ENCODE peak calls at places on chromosomes 7 and 10, in six cellular contexts. One of them, this sample, is unnamed.

GRCh38 chr10:101216631-101217425 is 12.4 kb downstream of the LBX1 start:
- DNase-seq in activated B cell treated with CpG ODN at 0.5 μM for 24 hours: no peak
- DNase-seq in upper lobe of right lung: no peak
- DNase-seq in WTC11: no peak
- DNase-seq in right atrium auricular region: no peak
- DNase-seq in cardiac fibroblast: no peak
- DNase-seq in this sample: no peak

GRCh38 chr10:110643670-110644597 is at the start of gene RBM20:
- DNase-seq in cardiac fibroblast: peak
- DNase-seq in activated B cell treated with CpG ODN at 0.5 μM for 24 hours: peak
- DNase-seq in WTC11: peak
- DNase-seq in upper lobe of right lung: no peak
- DNase-seq in right atrium auricular region: no peak
- DNase-seq in this sample: peak

GRCh38 chr10:118985576-118985975 is 43.9 kb upstream of the NANOS1 start:
- DNase-seq in upper lobe of right lung: no peak
- DNase-seq in right atrium auricular region: no peak
- DNase-seq in cardiac fibroblast: no peak
- DNase-seq in WTC11: no peak
- DNase-seq in activated B cell treated with CpG ODN at 0.5 μM for 24 hours: no peak
- DNase-seq in this sample: no peak

GRCh38 chr7:158422551-158423189 is 165.0 kb downstream of the PTPRN2 start:
- DNase-seq in activated B cell treated with CpG ODN at 0.5 μM for 24 hours: no peak
- DNase-seq in right atrium auricular region: no peak
- DNase-seq in WTC11: no peak
- DNase-seq in cardiac fibroblast: no peak
- DNase-seq in upper lobe of right lung: peak
- DNase-seq in this sample: no peak

GRCh38 chr10:132813560-132814468 is 27.9 kb upstream of the NKX6-2 start:
- DNase-seq in right atrium auricular region: no peak
- DNase-seq in WTC11: no peak
- DNase-seq in cardiac fibroblast: no peak
- DNase-seq in upper lobe of right lung: no peak
- DNase-seq in activated B cell treated with CpG ODN at 0.5 μM for 24 hours: no peak
- DNase-seq in this sample: no peak

GRCh38 chr10:69230128-69230527 is 10.0 kb downstream of the HKDC1 start:
- DNase-seq in right atrium auricular region: no peak
- DNase-seq in cardiac fibroblast: no peak
- DNase-seq in activated B cell treated with CpG ODN at 0.5 μM for 24 hours: no peak
- DNase-seq in WTC11: no peak
- DNase-seq in upper lobe of right lung: no peak
- DNase-seq in this sample: no peak

GRCh38 chr7:141649865-141650499 is 52.0 kb downstream of the DENND11 start:
- DNase-seq in upper lobe of right lung: no peak
- DNase-seq in activated B cell treated with CpG ODN at 0.5 μM for 24 hours: no peak
- DNase-seq in right atrium auricular region: peak
- DNase-seq in WTC11: peak
- DNase-seq in cardiac fibroblast: peak
- DNase-seq in this sample: no peak

GRCh38 chr7:82036146-82036886 is 266.5 kb upstream of the HGF start:
- DNase-seq in activated B cell treated with CpG ODN at 0.5 μM for 24 hours: no peak
- DNase-seq in WTC11: no peak
- DNase-seq in right atrium auricular region: no peak
- DNase-seq in upper lobe of right lung: no peak
- DNase-seq in cardiac fibroblast: peak
- DNase-seq in this sample: no peak

GRCh38 chr7:37311282-37311868 is 137.3 kb downstream of the ELMO1 start:
- DNase-seq in activated B cell treated with CpG ODN at 0.5 μM for 24 hours: no peak
- DNase-seq in WTC11: no peak
- DNase-seq in cardiac fibroblast: peak
- DNase-seq in right atrium auricular region: no peak
- DNase-seq in upper lobe of right lung: no peak
- DNase-seq in this sample: no peak

GRCh38 chr7:134899729-134900128 is 86.6 kb upstream of the AGBL3 start:
- DNase-seq in right atrium auricular region: no peak
- DNase-seq in activated B cell treated with CpG ODN at 0.5 μM for 24 hours: no peak
- DNase-seq in cardiac fibroblast: peak
- DNase-seq in WTC11: no peak
- DNase-seq in upper lobe of right lung: no peak
- DNase-seq in this sample: no peak

GRCh38 chr7:73446716-73447115 is 13.1 kb downstream of the FZD9 start:
- DNase-seq in upper lobe of right lung: no peak
- DNase-seq in activated B cell treated with CpG ODN at 0.5 μM for 24 hours: no peak
- DNase-seq in WTC11: no peak
- DNase-seq in cardiac fibroblast: no peak
- DNase-seq in right atrium auricular region: no peak
- DNase-seq in this sample: no peak

GRCh38 chr10:33942508-33942907 is 608.0 kb upstream of the NRP1 start:
- DNase-seq in upper lobe of right lung: no peak
- DNase-seq in WTC11: no peak
- DNase-seq in activated B cell treated with CpG ODN at 0.5 μM for 24 hours: no peak
- DNase-seq in right atrium auricular region: no peak
- DNase-seq in cardiac fibroblast: no peak
- DNase-seq in this sample: no peak

GRCh38 chr10:75294518-75294865 is 58.7 kb upstream of the COMTD1 start:
- DNase-seq in right atrium auricular region: no peak
- DNase-seq in WTC11: peak
- DNase-seq in upper lobe of right lung: peak
- DNase-seq in cardiac fibroblast: no peak
- DNase-seq in activated B cell treated with CpG ODN at 0.5 μM for 24 hours: no peak
- DNase-seq in this sample: no peak

GRCh38 chr7:129315916-129316315 is 91.1 kb downstream of the AHCYL2 start:
- DNase-seq in cardiac fibroblast: no peak
- DNase-seq in activated B cell treated with CpG ODN at 0.5 μM for 24 hours: no peak
- DNase-seq in upper lobe of right lung: no peak
- DNase-seq in WTC11: no peak
- DNase-seq in right atrium auricular region: no peak
- DNase-seq in this sample: no peak

GRCh38 chr7:70477051-70478010 is 654.6 kb upstream of the GALNT17 start:
- DNase-seq in upper lobe of right lung: no peak
- DNase-seq in cardiac fibroblast: no peak
- DNase-seq in WTC11: no peak
- DNase-seq in right atrium auricular region: no peak
- DNase-seq in activated B cell treated with CpG ODN at 0.5 μM for 24 hours: no peak
- DNase-seq in this sample: no peak

GRCh38 chr7:4819450-4820404 is 42.1 kb downstream of the PAPOLB start:
- DNase-seq in cardiac fibroblast: no peak
- DNase-seq in WTC11: no peak
- DNase-seq in upper lobe of right lung: peak
- DNase-seq in right atrium auricular region: no peak
- DNase-seq in activated B cell treated with CpG ODN at 0.5 μM for 24 hours: no peak
- DNase-seq in this sample: no peak

GRCh38 chr7:102836206-102836938 is 76.4 kb upstream of the LRRC17 start:
- DNase-seq in upper lobe of right lung: no peak
- DNase-seq in WTC11: no peak
- DNase-seq in cardiac fibroblast: peak
- DNase-seq in activated B cell treated with CpG ODN at 0.5 μM for 24 hours: no peak
- DNase-seq in right atrium auricular region: no peak
- DNase-seq in this sample: no peak

GRCh38 chr10:115956225-115957009 is 316.6 kb downstream of the GFRA1 start:
- DNase-seq in activated B cell treated with CpG ODN at 0.5 μM for 24 hours: no peak
- DNase-seq in WTC11: no peak
- DNase-seq in cardiac fibroblast: peak
- DNase-seq in right atrium auricular region: no peak
- DNase-seq in upper lobe of right lung: no peak
- DNase-seq in this sample: no peak

GRCh38 chr7:107945332-107945731 is 54.3 kb downstream of the DLD start:
- DNase-seq in right atrium auricular region: no peak
- DNase-seq in WTC11: no peak
- DNase-seq in upper lobe of right lung: no peak
- DNase-seq in activated B cell treated with CpG ODN at 0.5 μM for 24 hours: no peak
- DNase-seq in cardiac fibroblast: no peak
- DNase-seq in this sample: no peak

GRCh38 chr10:15897282-15897681 is 37.0 kb upstream of the MINDY3 start:
- DNase-seq in right atrium auricular region: no peak
- DNase-seq in WTC11: no peak
- DNase-seq in upper lobe of right lung: no peak
- DNase-seq in activated B cell treated with CpG ODN at 0.5 μM for 24 hours: no peak
- DNase-seq in cardiac fibroblast: peak
- DNase-seq in this sample: no peak

GRCh38 chr10:85603167-85603940 is 763.2 kb downstream of the GRID1 start:
- DNase-seq in upper lobe of right lung: no peak
- DNase-seq in right atrium auricular region: peak
- DNase-seq in cardiac fibroblast: no peak
- DNase-seq in activated B cell treated with CpG ODN at 0.5 μM for 24 hours: no peak
- DNase-seq in WTC11: no peak
- DNase-seq in this sample: no peak

GRCh38 chr7:121406866-121407439 is 10.8 kb upstream of the FAM3C start:
- DNase-seq in upper lobe of right lung: no peak
- DNase-seq in WTC11: no peak
- DNase-seq in activated B cell treated with CpG ODN at 0.5 μM for 24 hours: no peak
- DNase-seq in right atrium auricular region: no peak
- DNase-seq in cardiac fibroblast: no peak
- DNase-seq in this sample: no peak

GRCh38 chr10:64134676-64135075 is 613.5 kb downstream of the REEP3 start:
- DNase-seq in WTC11: no peak
- DNase-seq in activated B cell treated with CpG ODN at 0.5 μM for 24 hours: no peak
- DNase-seq in upper lobe of right lung: no peak
- DNase-seq in cardiac fibroblast: no peak
- DNase-seq in right atrium auricular region: no peak
- DNase-seq in this sample: no peak

DNA sequence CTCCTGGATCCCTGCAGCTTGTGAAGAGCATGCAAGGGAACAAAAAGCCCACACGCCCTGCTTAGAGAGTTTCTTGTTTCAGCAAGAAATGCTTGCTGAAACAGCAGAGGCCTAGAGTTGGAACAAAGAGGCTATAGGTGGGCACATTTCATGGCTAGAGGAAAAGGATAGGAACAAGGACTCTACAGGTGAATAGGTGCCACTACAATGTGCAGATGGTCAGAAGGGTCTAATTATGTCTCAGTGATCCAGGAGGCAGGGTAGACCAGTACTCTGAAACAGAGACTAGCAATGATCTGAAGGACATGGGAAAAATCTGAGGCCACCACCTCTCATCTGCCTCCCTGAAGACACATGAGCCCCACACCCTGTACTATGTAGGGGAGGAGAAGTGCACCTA is 609.0 kb downstream of the REEP3 start:
- DNase-seq in cardiac fibroblast: no peak
- DNase-seq in right atrium auricular region: no peak
- DNase-seq in upper lobe of right lung: no peak
- DNase-seq in activated B cell treated with CpG ODN at 0.5 μM for 24 hours: no peak
- DNase-seq in WTC11: no peak
- DNase-seq in this sample: no peak
- TF ChIP-seq CTCF in cardiac fibroblast: no peak
- TF ChIP-seq CTCF in right atrium auricular region: no peak
- TF ChIP-seq CTCF in upper lobe of right lung: no peak
- TF ChIP-seq CTCF in activated B cell treated with CpG ODN at 0.5 μM for 24 hours: no peak
- TF ChIP-seq CTCF in WTC11: peak
- TF ChIP-seq CTCF in this sample: no peak

GRCh38 chr7:114988755-114989154 is 66.9 kb downstream of the MDFIC start:
- DNase-seq in right atrium auricular region: peak
- DNase-seq in WTC11: no peak
- DNase-seq in activated B cell treated with CpG ODN at 0.5 μM for 24 hours: no peak
- DNase-seq in upper lobe of right lung: no peak
- DNase-seq in cardiac fibroblast: peak
- DNase-seq in this sample: no peak

GRCh38 chr7:114985316-114985715 is 63.4 kb downstream of the MDFIC start:
- DNase-seq in activated B cell treated with CpG ODN at 0.5 μM for 24 hours: no peak
- DNase-seq in upper lobe of right lung: no peak
- DNase-seq in right atrium auricular region: no peak
- DNase-seq in cardiac fibroblast: no peak
- DNase-seq in WTC11: no peak
- DNase-seq in this sample: no peak

GRCh38 chr7:114986805-114987204 is 64.9 kb downstream of the MDFIC start:
- DNase-seq in WTC11: no peak
- DNase-seq in cardiac fibroblast: no peak
- DNase-seq in activated B cell treated with CpG ODN at 0.5 μM for 24 hours: no peak
- DNase-seq in upper lobe of right lung: no peak
- DNase-seq in right atrium auricular region: no peak
- DNase-seq in this sample: no peak

GRCh38 chr7:114988035-114988434 is 66.1 kb downstream of the MDFIC start:
- DNase-seq in WTC11: no peak
- DNase-seq in upper lobe of right lung: no peak
- DNase-seq in right atrium auricular region: no peak
- DNase-seq in activated B cell treated with CpG ODN at 0.5 μM for 24 hours: no peak
- DNase-seq in cardiac fibroblast: peak
- DNase-seq in this sample: no peak

DNA sequence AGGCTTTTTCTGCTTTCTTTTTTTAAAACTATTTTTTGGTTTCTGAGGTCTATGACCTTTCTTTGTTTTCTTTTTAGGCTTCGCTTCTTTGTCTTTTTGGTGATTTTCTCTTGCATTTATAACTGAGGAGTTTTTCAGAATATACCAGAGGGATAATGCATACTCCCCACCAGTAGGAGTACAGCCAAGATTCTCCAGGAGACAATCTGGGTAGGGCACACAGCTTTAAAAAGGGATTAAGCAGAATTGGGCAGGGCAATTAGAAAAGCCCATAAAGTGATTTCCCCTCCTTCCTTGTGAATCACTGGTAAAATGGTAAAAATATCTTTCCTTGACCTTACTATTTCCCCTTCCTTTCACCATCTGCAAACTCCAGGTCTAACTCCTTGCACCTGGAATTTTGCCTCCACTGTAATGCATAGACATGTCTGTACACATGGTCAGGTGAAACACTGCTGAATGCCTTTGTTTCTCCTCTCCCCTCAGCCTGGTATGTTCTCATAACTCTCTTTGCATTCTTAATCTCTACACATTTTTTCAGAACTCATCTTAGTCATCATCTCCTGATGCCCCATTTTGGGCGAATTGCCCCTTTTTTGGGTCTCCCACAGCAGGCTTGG is 64.4 kb downstream of the MDFIC start:
- DNase-seq in WTC11: no peak
- DNase-seq in upper lobe of right lung: no peak
- DNase-seq in right atrium auricular region: no peak
- DNase-seq in cardiac fibroblast: no peak
- DNase-seq in activated B cell treated with CpG ODN at 0.5 μM for 24 hours: no peak
- DNase-seq in this sample: no peak
- TF ChIP-seq CTCF in WTC11: no peak
- TF ChIP-seq CTCF in upper lobe of right lung: no peak
- TF ChIP-seq CTCF in right atrium auricular region: no peak
- TF ChIP-seq CTCF in cardiac fibroblast: no peak
- TF ChIP-seq CTCF in activated B cell treated with CpG ODN at 0.5 μM for 24 hours: no peak
- TF ChIP-seq CTCF in this sample: no peak

GRCh38 chr10:17877121-17877520 is 68.0 kb downstream of the MRC1 start:
- DNase-seq in activated B cell treated with CpG ODN at 0.5 μM for 24 hours: no peak
- DNase-seq in WTC11: no peak
- DNase-seq in right atrium auricular region: no peak
- DNase-seq in cardiac fibroblast: no peak
- DNase-seq in upper lobe of right lung: no peak
- DNase-seq in this sample: no peak
- TF ChIP-seq CTCF in activated B cell treated with CpG ODN at 0.5 μM for 24 hours: no peak
- TF ChIP-seq CTCF in WTC11: no peak
- TF ChIP-seq CTCF in right atrium auricular region: no peak
- TF ChIP-seq CTCF in cardiac fibroblast: no peak
- TF ChIP-seq CTCF in upper lobe of right lung: no peak
- TF ChIP-seq CTCF in this sample: no peak

GRCh38 chr7:38801786-38802185 is 107.2 kb downstream of the VPS41 start:
- DNase-seq in activated B cell treated with CpG ODN at 0.5 μM for 24 hours: no peak
- DNase-seq in upper lobe of right lung: no peak
- DNase-seq in right atrium auricular region: no peak
- DNase-seq in WTC11: no peak
- DNase-seq in cardiac fibroblast: peak
- DNase-seq in this sample: no peak

GRCh38 chr7:38796636-38797501 is 112.1 kb downstream of the VPS41 start:
- DNase-seq in right atrium auricular region: no peak
- DNase-seq in cardiac fibroblast: peak
- DNase-seq in WTC11: peak
- DNase-seq in activated B cell treated with CpG ODN at 0.5 μM for 24 hours: no peak
- DNase-seq in upper lobe of right lung: no peak
- DNase-seq in this sample: peak

GRCh38 chr7:38795596-38795995 is 113.4 kb downstream of the VPS41 start:
- DNase-seq in WTC11: no peak
- DNase-seq in upper lobe of right lung: no peak
- DNase-seq in right atrium auricular region: no peak
- DNase-seq in activated B cell treated with CpG ODN at 0.5 μM for 24 hours: no peak
- DNase-seq in cardiac fibroblast: no peak
- DNase-seq in this sample: no peak

GRCh38 chr7:38798552-38799267 is 110.3 kb downstream of the VPS41 start:
- DNase-seq in upper lobe of right lung: no peak
- DNase-seq in cardiac fibroblast: no peak
- DNase-seq in right atrium auricular region: no peak
- DNase-seq in activated B cell treated with CpG ODN at 0.5 μM for 24 hours: no peak
- DNase-seq in WTC11: peak
- DNase-seq in this sample: no peak
- TF ChIP-seq CTCF in upper lobe of right lung: no peak
- TF ChIP-seq CTCF in cardiac fibroblast: no peak
- TF ChIP-seq CTCF in right atrium auricular region: no peak
- TF ChIP-seq CTCF in activated B cell treated with CpG ODN at 0.5 μM for 24 hours: no peak
- TF ChIP-seq CTCF in WTC11: no peak
- TF ChIP-seq CTCF in this sample: no peak

This sample was measured in natural killer cell.